ENCODE peak calls at places on chromosomes 11 and 22, in seven cellular contexts. W, X, P, M, R, Z and G are unnamed samples.

GRCh38 chr11:45042560-45042959 is 91.9 kb upstream of the TP53I11 start:
- DNase-seq in W (no peak), X (no peak), P (no peak), M (peak; percentile 45), R (peak; percentile 26), Z (no peak), G (no peak)

GRCh38 chr11:111634981-111635705 is 32.9 kb downstream of the SIK2 start:
- DNase-seq in W (no peak), X (peak; percentile 24), P (no peak), M (no peak), R (no peak), Z (no peak), G (no peak)

GRCh38 chr22:36439481-36440271 is 41.8 kb downstream of the TXN2 start:
- DNase-seq in W (no peak), X (peak; percentile 80), P (peak; percentile 67), M (peak; percentile 96), R (peak; percentile 97), Z (no peak), G (peak; percentile 93)

GRCh38 chr11:112477929-112478317 is 217.3 kb upstream of the PLET1 start:
- DNase-seq in W (no peak), X (no peak), P (no peak), M (no peak), R (no peak), Z (no peak), G (no peak)

GRCh38 chr11:83310718-83311117 is 24.6 kb upstream of the CCDC90B start:
- DNase-seq in W (no peak), X (no peak), P (no peak), M (no peak), R (no peak), Z (no peak), G (no peak)

GRCh38 chr22:25566812-25567211 is 2.3 kb downstream of the GRK3 start:
- DNase-seq in W (no peak), X (no peak), P (no peak), M (no peak), R (no peak), Z (no peak), G (no peak)

GRCh38 chr11:64095949-64096348 is 60.2 kb downstream of the FLRT1 start:
- DNase-seq in W (no peak), X (no peak), P (no peak), M (no peak), R (no peak), Z (no peak), G (no peak)

GRCh38 chr11:94973099-94973968 is at the start of the genes CWC15 and KDM4D:
- DNase-seq in W (peak; percentile 90), X (peak; percentile 92), P (peak; percentile 94), M (peak; percentile 98), R (peak; percentile 99), Z (peak; percentile 89), G (peak; percentile 96)

GRCh38 chr11:12478743-12479142 is 101.4 kb downstream of the PARVA start:
- DNase-seq in W (no peak), X (no peak), P (no peak), M (no peak), R (no peak), Z (no peak), G (peak; percentile 23)